ENCODE peak calls at places on chromosome 10, in seven cellular contexts. R, I, P, H, S, E and W are unnamed samples.

GRCh38 chr10:22911889-22912762 is 15.7 kb upstream of the ARMC3 start:
- DNase-seq in R (peak; percentile 8), I (no peak), P (no peak), H (no peak), S (no peak), E (no peak), W (no peak)

GRCh38 chr10:14574885-14575284 is 199.8 kb downstream of the FAM107B start:
- DNase-seq in R (no peak), I (no peak), P (no peak), H (no peak), S (no peak), E (no peak), W (no peak)

GRCh38 chr10:104895981-104896380 is 254.9 kb downstream of the SORCS3 start:
- DNase-seq in R (no peak), I (no peak), P (no peak), H (no peak), S (no peak), E (no peak), W (no peak)

GRCh38 chr10:112553315-112553714 is 106.3 kb downstream of the VTI1A start:
- DNase-seq in R (no peak), I (no peak), P (no peak), H (no peak), S (no peak), E (no peak), W (no peak)

GRCh38 chr10:69684981-69685353 is 54.9 kb downstream of the FAM241B start:
- DNase-seq in R (no peak), I (peak; percentile 41), P (no peak), H (no peak), S (no peak), E (no peak), W (no peak)

GRCh38 chr10:92969151-92969550 is 91.4 kb upstream of the CYP26C1 start:
- DNase-seq in R (no peak), I (no peak), P (no peak), H (no peak), S (no peak), E (no peak), W (no peak)

GRCh38 chr10:69312537-69312936 is 34.2 kb downstream of the HK1 start:
- DNase-seq in R (no peak), I (no peak), P (no peak), H (no peak), S (no peak), E (no peak), W (no peak)

GRCh38 chr10:43249151-43249961 is 17.5 kb downstream of the RASGEF1A start:
- DNase-seq in R (no peak), I (peak; percentile 46), P (no peak), H (peak; percentile 14), S (no peak), E (peak; percentile 16), W (peak; percentile 76)

GRCh38 chr10:61900829-61901783 is at the start of gene ARID5B:
- DNase-seq in R (peak; percentile 83), I (no peak), P (peak; percentile 79), H (no peak), S (peak; percentile 84), E (no peak), W (no peak)

GRCh38 chr10:11742779-11743298 is 657 bp downstream of the ECHDC3 start:
- DNase-seq in R (no peak), I (peak; percentile 78), P (no peak), H (peak; percentile 74), S (no peak), E (peak; percentile 75), W (no peak)

GRCh38 chr10:104894711-104895110 is 253.6 kb downstream of the SORCS3 start:
- DNase-seq in R (no peak), I (no peak), P (no peak), H (no peak), S (no peak), E (no peak), W (no peak)

GRCh38 chr10:3502606-3503005 is 282.4 kb downstream of the KLF6 start:
- DNase-seq in R (no peak), I (no peak), P (no peak), H (no peak), S (no peak), E (no peak), W (no peak)

GRCh38 chr10:50367732-50368131 is 116.4 kb upstream of the ASAH2 start:
- DNase-seq in R (peak; percentile 49), I (no peak), P (no peak), H (no peak), S (peak; percentile 67), E (no peak), W (no peak)

GRCh38 chr10:5840314-5841307 is 27.4 kb upstream of the GDI2 start:
- DNase-seq in R (no peak), I (no peak), P (peak; percentile 87), H (peak; percentile 41), S (no peak), E (peak; percentile 80), W (no peak)

GRCh38 chr10:3755440-3756359 is 29.3 kb downstream of the KLF6 start:
- DNase-seq in R (peak; percentile 34), I (no peak), P (no peak), H (no peak), S (peak; percentile 80), E (no peak), W (peak; percentile 11)

GRCh38 chr10:124943301-124944092 is 1.6 kb downstream of the ZRANB1 start:
- DNase-seq in R (peak; percentile 64), I (no peak), P (no peak), H (no peak), S (no peak), E (no peak), W (no peak)

GRCh38 chr10:69439350-69439739 is 11.9 kb upstream of the TSPAN15 start:
- DNase-seq in R (peak; percentile 68), I (peak; percentile 67), P (no peak), H (no peak), S (no peak), E (no peak), W (no peak)

GRCh38 chr10:12849351-12850181 is 151.9 kb downstream of the CCDC3 start:
- DNase-seq in R (peak; percentile 89), I (no peak), P (no peak), H (no peak), S (no peak), E (no peak), W (no peak)

GRCh38 chr10:44395902-44396670 is 11.2 kb upstream of the CXCL12 start:
- DNase-seq in R (no peak), I (peak; percentile 43), P (no peak), H (no peak), S (no peak), E (no peak), W (peak; percentile 74)

GRCh38 chr10:60433684-60434083 is 44.0 kb upstream of the ANK3 start:
- DNase-seq in R (no peak), I (no peak), P (no peak), H (no peak), S (no peak), E (no peak), W (no peak)

GRCh38 chr10:123704812-123705211 is 38.7 kb downstream of the GPR26 start:
- DNase-seq in R (no peak), I (no peak), P (no peak), H (no peak), S (no peak), E (no peak), W (no peak)

GRCh38 chr10:73894245-73894971 is 16.5 kb upstream of the PLAU start:
- DNase-seq in R (peak; percentile 84), I (no peak), P (no peak), H (no peak), S (no peak), E (no peak), W (no peak)

GRCh38 chr10:8174762-8175161 is 120.3 kb downstream of the GATA3 start:
- DNase-seq in R (no peak), I (no peak), P (no peak), H (no peak), S (peak; percentile 40), E (no peak), W (no peak)

GRCh38 chr10:71333154-71333887 is 14.3 kb downstream of the SLC29A3 start:
- DNase-seq in R (peak; percentile 91), I (peak; percentile 76), P (no peak), H (no peak), S (no peak), E (no peak), W (no peak)

GRCh38 chr10:5776881-5777197 is 36.4 kb downstream of the GDI2 start:
- DNase-seq in R (peak; percentile 48), I (no peak), P (no peak), H (no peak), S (no peak), E (no peak), W (no peak)

GRCh38 chr10:132802694-132803320 is 16.9 kb upstream of the NKX6-2 start:
- DNase-seq in R (no peak), I (no peak), P (no peak), H (no peak), S (no peak), E (no peak), W (no peak)
- TF ChIP-seq CTCF in R (no peak), I (no peak), P (no peak), H (no peak), S (no peak), E (no peak), W (no peak)

GRCh38 chr10:48536226-48536500 is 68.7 kb downstream of the ARHGAP22 start:
- DNase-seq in R (no peak), I (no peak), P (no peak), H (no peak), S (no peak), E (no peak), W (peak; percentile 70)

GRCh38 chr10:48536916-48537890 is 67.7 kb downstream of the ARHGAP22 start:
- DNase-seq in R (no peak), I (no peak), P (peak; percentile 11), H (no peak), S (no peak), E (no peak), W (peak; percentile 60)

GRCh38 chr10:48533540-48533939 is 71.3 kb downstream of the ARHGAP22 start:
- DNase-seq in R (no peak), I (no peak), P (no peak), H (no peak), S (no peak), E (no peak), W (no peak)

GRCh38 chr10:48533951-48534720 is 70.7 kb downstream of the ARHGAP22 start:
- DNase-seq in R (no peak), I (no peak), P (no peak), H (no peak), S (no peak), E (no peak), W (peak; percentile 80)

GRCh38 chr10:48535416-48536225 is 69.3 kb downstream of the ARHGAP22 start:
- DNase-seq in R (no peak), I (no peak), P (peak; percentile 9), H (no peak), S (peak; percentile 48), E (no peak), W (peak; percentile 73)
- TF ChIP-seq CTCF in R (no peak), I (no peak), P (no peak), H (no peak), S (peak; percentile 13), E (no peak), W (no peak)

DNA sequence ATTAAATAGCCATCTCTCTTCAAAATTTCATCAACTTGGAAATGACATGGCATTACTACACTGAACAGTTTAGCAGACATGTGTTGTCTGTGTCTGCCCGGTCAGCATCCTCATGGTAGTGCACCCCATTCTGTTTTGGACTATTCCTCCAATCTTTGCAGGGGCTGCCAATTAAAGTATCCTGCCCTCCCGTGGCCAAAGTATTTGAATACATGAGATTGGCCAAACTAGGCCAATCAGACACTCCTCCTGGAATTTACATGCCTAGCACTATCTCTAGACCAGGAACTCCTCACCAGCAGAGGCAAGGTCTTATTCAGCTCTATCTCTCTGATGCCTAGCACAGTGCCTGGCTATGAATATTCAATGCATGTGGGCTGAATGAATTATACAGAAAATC is 4.4 kb downstream of the SHTN1 start:
- DNase-seq in R (no peak), I (no peak), P (no peak), H (no peak), S (no peak), E (no peak), W (no peak)
- TF ChIP-seq CTCF in R (no peak), I (no peak), P (no peak), H (no peak), S (no peak), E (no peak), W (no peak)

GRCh38 chr10:34314457-34314856 is 500.6 kb downstream of the PARD3 start:
- DNase-seq in R (no peak), I (no peak), P (no peak), H (no peak), S (no peak), E (no peak), W (no peak)
- TF ChIP-seq CTCF in R (no peak), I (no peak), P (no peak), H (no peak), S (no peak), E (no peak), W (no peak)